ENCODE peak calls at places on chromosomes 2 and 18, in six cellular contexts. Z, K, P, Q, C and X are unnamed samples.
A peak's percentile ranks its signal among the peaks of the same experiment; 100 is the strongest.

GRCh38 chr2:96531366-96531765 is 5.2 kb upstream of the ARID5A start:
- DNase-seq in Z (no peak), K (no peak), P (no peak), Q (no peak), C (no peak), X (no peak)

GRCh38 chr2:215391531-215391930 is 44.3 kb downstream of the FN1 start:
- DNase-seq in Z (no peak), K (no peak), P (no peak), Q (no peak), C (no peak), X (peak; percentile 40)

GRCh38 chr2:109255594-109255993 is 126.6 kb downstream of the SH3RF3 start:
- DNase-seq in Z (no peak), K (no peak), P (no peak), Q (no peak), C (no peak), X (no peak)

GRCh38 chr18:69838620-69839411 is 108.9 kb downstream of the CD226 start:
- DNase-seq in Z (peak; percentile 12), K (no peak), P (no peak), Q (no peak), C (peak; percentile 3), X (no peak)

GRCh38 chr2:199258291-199258690 is 199.4 kb downstream of the SATB2 start:
- DNase-seq in Z (no peak), K (no peak), P (no peak), Q (no peak), C (peak; percentile 23), X (no peak)

GRCh38 chr18:55031979-55032378 is 72.7 kb upstream of the CCDC68 start:
- DNase-seq in Z (no peak), K (no peak), P (no peak), Q (no peak), C (no peak), X (peak; percentile 74)

GRCh38 chr2:72992734-72993102 is 75.4 kb downstream of the EMX1 start:
- DNase-seq in Z (no peak), K (no peak), P (no peak), Q (peak; percentile 70), C (no peak), X (no peak)

GRCh38 chr18:28115149-28115550 is 61.8 kb downstream of the CDH2 start:
- DNase-seq in Z (no peak), K (peak; percentile 96), P (peak; percentile 95), Q (no peak), C (peak; percentile 84), X (peak; percentile 70)

GRCh38 chr2:149218500-149218899 is 111.9 kb upstream of the LYPD6 start:
- DNase-seq in Z (no peak), K (no peak), P (no peak), Q (no peak), C (no peak), X (no peak)

GRCh38 chr2:7972670-7973069 is 709.2 kb upstream of the ID2 start:
- DNase-seq in Z (peak; percentile 32), K (no peak), P (no peak), Q (no peak), C (no peak), X (no peak)

GRCh38 chr2:219707496-219708285 is 80.3 kb downstream of the SLC4A3 start:
- DNase-seq in Z (no peak), K (peak; percentile 77), P (no peak), Q (no peak), C (no peak), X (no peak)

GRCh38 chr2:119826370-119826961 is 66.7 kb downstream of the PTPN4 start:
- DNase-seq in Z (peak; percentile 44), K (peak; percentile 21), P (peak; percentile 26), Q (no peak), C (peak; percentile 65), X (peak; percentile 47)

GRCh38 chr2:232460171-232460570 is 4.2 kb downstream of the ALPI start:
- DNase-seq in Z (no peak), K (no peak), P (no peak), Q (peak; percentile 35), C (no peak), X (no peak)

GRCh38 chr2:133848111-133848649 is 279.9 kb upstream of the NCKAP5 start:
- DNase-seq in Z (no peak), K (no peak), P (no peak), Q (no peak), C (no peak), X (no peak)

GRCh38 chr2:1976725-1977416 is 232.6 kb upstream of the PXDN start:
- DNase-seq in Z (no peak), K (no peak), P (peak; percentile 56), Q (no peak), C (peak; percentile 41), X (no peak)

GRCh38 chr2:237964578-237965404 is 2.0 kb upstream of the UBE2F start:
- DNase-seq in Z (no peak), K (peak; percentile 86), P (no peak), Q (no peak), C (peak; percentile 98), X (peak; percentile 95)

GRCh38 chr2:71831208-71831577 is 316.5 kb downstream of the CYP26B1 start:
- DNase-seq in Z (no peak), K (peak; percentile 80), P (peak; percentile 69), Q (no peak), C (peak; percentile 79), X (peak; percentile 13)

GRCh38 chr2:237312021-237312755 is 101.8 kb downstream of the COL6A3 start:
- DNase-seq in Z (no peak), K (no peak), P (no peak), Q (no peak), C (peak; percentile 76), X (no peak)

GRCh38 chr2:47631840-47632398 is 151.0 kb upstream of the MSH6 start:
- DNase-seq in Z (no peak), K (peak; percentile 68), P (peak; percentile 62), Q (no peak), C (peak; percentile 72), X (peak; percentile 78)

GRCh38 chr2:143259368-143259958 is 130.2 kb downstream of the ARHGAP15 start:
- DNase-seq in Z (peak; percentile 82), K (peak; percentile 73), P (peak; percentile 78), Q (no peak), C (peak; percentile 83), X (peak; percentile 67)

GRCh38 chr2:71672011-71672639 is 218.8 kb downstream of the DYSF start:
- DNase-seq in Z (peak; percentile 59), K (no peak), P (no peak), Q (peak; percentile 71), C (no peak), X (no peak)

GRCh38 chr2:106995560-106995959 is 109.6 kb upstream of the ST6GAL2 start:
- DNase-seq in Z (no peak), K (no peak), P (peak; percentile 53), Q (no peak), C (peak; percentile 52), X (no peak)

GRCh38 chr2:98565941-98566340 is 42.4 kb downstream of the COA5 start:
- DNase-seq in Z (no peak), K (no peak), P (no peak), Q (no peak), C (no peak), X (no peak)
- H3K4me3 ChIP-seq in Z (no peak overlapping the region), K (no peak overlapping the region), P (no peak overlapping the region), Q (no peak overlapping the region), C (no peak overlapping the region), X (no peak overlapping the region)

GRCh38 chr2:122322815-122323214 is 567.4 kb downstream of the TSN start:
- DNase-seq in Z (peak; percentile 48), K (no peak), P (no peak), Q (no peak), C (no peak), X (no peak)

GRCh38 chr2:122323927-122324326 is 568.5 kb downstream of the TSN start:
- DNase-seq in Z (no peak), K (no peak), P (no peak), Q (no peak), C (no peak), X (no peak)

DNA sequence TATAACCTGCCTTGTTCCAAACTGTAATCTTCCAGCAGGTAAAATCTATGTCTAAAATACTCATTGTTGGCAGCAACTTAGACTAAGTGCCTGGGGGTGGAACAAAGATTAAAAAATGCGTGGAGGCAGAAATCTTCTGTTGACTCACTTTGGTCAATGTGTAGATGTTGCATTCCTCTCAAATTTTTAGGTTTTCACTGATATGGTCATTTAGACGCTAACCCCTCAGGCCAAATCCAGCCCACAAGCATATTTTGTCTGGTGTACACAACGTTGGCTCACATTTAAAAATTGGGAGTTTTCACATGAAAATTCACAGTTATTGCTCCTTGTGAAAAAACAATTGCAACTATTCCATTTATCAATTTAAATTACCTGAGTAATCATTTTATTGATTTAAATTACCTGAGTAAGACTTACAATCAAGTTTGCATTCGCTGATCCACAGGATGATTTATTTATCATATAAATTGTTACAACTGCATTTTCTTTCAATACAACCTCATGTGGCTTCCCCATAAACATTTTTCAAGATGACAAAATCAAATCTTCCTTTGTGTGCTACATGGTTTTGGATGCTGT is 564.2 kb downstream of the TSN start:
- DNase-seq in Z (no peak), K (no peak), P (no peak), Q (no peak), C (peak; percentile 14), X (no peak)
- H3K4me3 ChIP-seq in Z (no peak overlapping the region), K (no peak overlapping the region), P (no peak overlapping the region), Q (no peak overlapping the region), C (no peak overlapping the region), X (no peak overlapping the region)

GRCh38 chr2:233967163-233967562 is 50.0 kb downstream of the TRPM8 start:
- DNase-seq in Z (no peak), K (no peak), P (no peak), Q (no peak), C (no peak), X (no peak)

GRCh38 chr2:233964581-233964980 is 47.4 kb downstream of the TRPM8 start:
- DNase-seq in Z (no peak), K (no peak), P (peak; percentile 37), Q (no peak), C (no peak), X (no peak)

GRCh38 chr2:233965032-233965614 is 48.0 kb downstream of the TRPM8 start:
- DNase-seq in Z (peak; percentile 20), K (no peak), P (no peak), Q (no peak), C (peak; percentile 10), X (no peak)

GRCh38 chr2:233966388-233966787 is 49.2 kb downstream of the TRPM8 start:
- DNase-seq in Z (no peak), K (peak; percentile 10), P (no peak), Q (no peak), C (no peak), X (no peak)

DNA sequence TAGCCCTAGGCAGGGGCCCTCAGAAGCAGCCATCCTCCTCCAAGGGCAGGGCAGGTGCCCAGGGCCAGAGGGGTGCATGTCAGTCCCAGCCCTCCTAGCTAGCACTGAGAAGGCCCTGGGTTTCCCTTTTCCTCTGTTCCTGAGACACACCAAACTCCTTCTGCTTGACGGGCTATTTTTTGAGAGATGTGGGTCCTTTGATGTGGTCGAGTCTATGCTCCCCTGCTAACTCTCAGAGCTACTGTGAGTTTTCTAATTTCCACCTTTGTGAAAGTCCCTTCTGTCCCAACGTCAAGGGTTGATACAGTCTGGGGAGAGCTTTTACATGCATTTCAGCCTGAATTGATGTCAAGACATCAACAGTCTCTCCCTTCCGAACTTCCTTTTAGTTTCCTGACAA is 51.4 kb downstream of the TRPM8 start:
- DNase-seq in Z (no peak), K (no peak), P (no peak), Q (no peak), C (no peak), X (no peak)
- H3K4me3 ChIP-seq in Z (no peak overlapping the region), K (no peak overlapping the region), P (no peak overlapping the region), Q (no peak overlapping the region), C (no peak overlapping the region), X (no peak overlapping the region)

DNA sequence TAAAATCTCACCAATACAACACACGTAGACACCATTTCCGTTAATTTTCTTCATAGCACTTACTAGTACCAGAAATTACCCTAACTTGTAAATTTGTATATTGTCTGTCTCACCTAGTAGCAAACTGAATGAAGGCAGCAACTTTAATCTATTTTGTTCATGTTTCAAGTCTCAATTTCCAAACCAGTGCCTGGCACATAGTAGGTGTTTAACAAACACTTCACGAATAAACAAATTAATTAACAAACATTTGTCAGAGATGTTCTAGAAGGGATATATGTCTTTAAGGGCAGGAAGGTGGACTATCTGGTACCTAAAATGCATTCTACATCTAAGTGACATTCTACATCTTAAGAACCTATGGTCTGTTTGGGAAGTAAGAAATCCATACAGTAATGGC is 963 bp downstream of the THADA start:
- DNase-seq in Z (no peak), K (no peak), P (no peak), Q (no peak), C (no peak), X (no peak)
- H3K4me3 ChIP-seq in Z (peak overlapping the region; percentile 68), K (peak overlapping the region; percentile 83), P (peak overlapping the region; percentile 89), Q (peak overlapping the region; percentile 67), C (peak overlapping the region; percentile 86), X (peak overlapping the region; percentile 74)